ENCODE peak calls at places on chromosomes 1 and 21, in eight cellular contexts. One of them, this sample, is unnamed. For H3K9me3, the result is how much of the 10 kb centered on the place peaks cover.

GRCh38 chr1:86774305-86775304 is 70.2 kb downstream of the SH3GLB1 start:
- DNase-seq in ovary: peak
- DNase-seq in suprapubic skin: peak
- DNase-seq in A549: peak
- DNase-seq in HepG2: peak
- DNase-seq in stomach: peak
- DNase-seq in K562: peak
- DNase-seq in transverse colon: peak
- DNase-seq in this sample: peak

GRCh38 chr1:23556661-23557470 is 2.4 kb downstream of the ID3 start:
- DNase-seq in ovary: no peak
- DNase-seq in suprapubic skin: no peak
- DNase-seq in A549: peak
- DNase-seq in HepG2: peak
- DNase-seq in stomach: no peak
- DNase-seq in K562: no peak
- DNase-seq in transverse colon: peak
- DNase-seq in this sample: no peak

GRCh38 chr1:6082430-6082971 is 36.8 kb downstream of the KCNAB2 start:
- DNase-seq in ovary: no peak
- DNase-seq in suprapubic skin: no peak
- DNase-seq in A549: no peak
- DNase-seq in HepG2: peak
- DNase-seq in stomach: no peak
- DNase-seq in K562: peak
- DNase-seq in transverse colon: no peak
- DNase-seq in this sample: peak

GRCh38 chr1:193479187-193479586 is 292.8 kb upstream of the B3GALT2 start:
- DNase-seq in ovary: no peak
- DNase-seq in suprapubic skin: no peak
- DNase-seq in A549: no peak
- DNase-seq in HepG2: no peak
- DNase-seq in stomach: peak
- DNase-seq in K562: no peak
- DNase-seq in transverse colon: peak
- DNase-seq in this sample: no peak

GRCh38 chr1:70863256-70863655 is 184.4 kb downstream of the PTGER3 start:
- DNase-seq in ovary: no peak
- DNase-seq in suprapubic skin: no peak
- DNase-seq in A549: no peak
- DNase-seq in HepG2: no peak
- DNase-seq in stomach: no peak
- DNase-seq in K562: no peak
- DNase-seq in transverse colon: no peak
- DNase-seq in this sample: no peak

GRCh38 chr1:154705544-154705943 is 97.6 kb upstream of the ADAR start:
- DNase-seq in ovary: no peak
- DNase-seq in suprapubic skin: no peak
- DNase-seq in A549: no peak
- DNase-seq in HepG2: no peak
- DNase-seq in stomach: no peak
- DNase-seq in K562: no peak
- DNase-seq in transverse colon: no peak
- DNase-seq in this sample: no peak

GRCh38 chr1:198939946-198940345 is 301.1 kb downstream of the PTPRC start:
- DNase-seq in ovary: no peak
- DNase-seq in suprapubic skin: no peak
- DNase-seq in A549: no peak
- DNase-seq in HepG2: no peak
- DNase-seq in stomach: no peak
- DNase-seq in K562: no peak
- DNase-seq in transverse colon: no peak
- DNase-seq in this sample: no peak

GRCh38 chr21:26041441-26042180 is 129.0 kb downstream of the APP start:
- DNase-seq in ovary: no peak
- DNase-seq in suprapubic skin: no peak
- DNase-seq in A549: no peak
- DNase-seq in HepG2: no peak
- DNase-seq in stomach: no peak
- DNase-seq in K562: no peak
- DNase-seq in transverse colon: no peak
- DNase-seq in this sample: no peak

GRCh38 chr1:19273106-19273843 is 15.3 kb downstream of the AKR7A3 start:
- DNase-seq in ovary: no peak
- DNase-seq in suprapubic skin: no peak
- DNase-seq in A549: no peak
- DNase-seq in HepG2: no peak
- DNase-seq in stomach: peak
- DNase-seq in K562: no peak
- DNase-seq in transverse colon: peak
- DNase-seq in this sample: no peak

GRCh38 chr21:23858878-23859277 is 1748.4 kb downstream of the MRPL39 start:
- DNase-seq in ovary: no peak
- DNase-seq in suprapubic skin: no peak
- DNase-seq in A549: no peak
- DNase-seq in HepG2: no peak
- DNase-seq in stomach: no peak
- DNase-seq in K562: peak
- DNase-seq in transverse colon: no peak
- DNase-seq in this sample: no peak

GRCh38 chr21:25171438-25171837 is 435.8 kb downstream of the MRPL39 start:
- DNase-seq in ovary: no peak
- DNase-seq in suprapubic skin: no peak
- DNase-seq in A549: no peak
- DNase-seq in HepG2: no peak
- DNase-seq in stomach: no peak
- DNase-seq in K562: no peak
- DNase-seq in transverse colon: no peak
- DNase-seq in this sample: no peak

GRCh38 chr1:223156343-223156742 is 13.3 kb upstream of the TLR5 start:
- DNase-seq in ovary: no peak
- DNase-seq in suprapubic skin: no peak
- DNase-seq in A549: no peak
- DNase-seq in HepG2: no peak
- DNase-seq in stomach: no peak
- DNase-seq in K562: no peak
- DNase-seq in transverse colon: no peak
- DNase-seq in this sample: no peak

GRCh38 chr1:5479876-5480275 is 512.3 kb downstream of the NPHP4 start:
- DNase-seq in ovary: no peak
- DNase-seq in suprapubic skin: no peak
- DNase-seq in A549: no peak
- DNase-seq in HepG2: no peak
- DNase-seq in stomach: no peak
- DNase-seq in K562: no peak
- DNase-seq in transverse colon: no peak
- DNase-seq in this sample: no peak

GRCh38 chr1:181160322-181160721 is 71.8 kb downstream of the IER5 start:
- DNase-seq in ovary: no peak
- DNase-seq in suprapubic skin: no peak
- DNase-seq in A549: no peak
- DNase-seq in HepG2: no peak
- DNase-seq in stomach: no peak
- DNase-seq in K562: peak
- DNase-seq in transverse colon: no peak
- DNase-seq in this sample: no peak

GRCh38 chr1:227805606-227806197 is 9.8 kb upstream of the PRSS38 start:
- DNase-seq in ovary: no peak
- DNase-seq in suprapubic skin: no peak
- DNase-seq in A549: peak
- DNase-seq in HepG2: no peak
- DNase-seq in stomach: no peak
- DNase-seq in K562: no peak
- DNase-seq in transverse colon: no peak
- DNase-seq in this sample: no peak

GRCh38 chr21:29064850-29065481 is 8.5 kb downstream of the CCT8 start:
- DNase-seq in ovary: no peak
- DNase-seq in suprapubic skin: no peak
- DNase-seq in A549: no peak
- DNase-seq in HepG2: no peak
- DNase-seq in stomach: no peak
- DNase-seq in K562: no peak
- DNase-seq in transverse colon: no peak
- DNase-seq in this sample: no peak

GRCh38 chr1:179805291-179806195 is 62.5 kb downstream of the FAM163A start:
- DNase-seq in ovary: no peak
- DNase-seq in suprapubic skin: no peak
- DNase-seq in A549: no peak
- DNase-seq in HepG2: no peak
- DNase-seq in stomach: no peak
- DNase-seq in K562: no peak
- DNase-seq in transverse colon: no peak
- DNase-seq in this sample: no peak

GRCh38 chr1:114023377-114023776 is 44.1 kb downstream of the OLFML3 start:
- DNase-seq in ovary: no peak
- DNase-seq in suprapubic skin: no peak
- DNase-seq in A549: no peak
- DNase-seq in HepG2: no peak
- DNase-seq in stomach: no peak
- DNase-seq in K562: peak
- DNase-seq in transverse colon: no peak
- DNase-seq in this sample: no peak

DNA sequence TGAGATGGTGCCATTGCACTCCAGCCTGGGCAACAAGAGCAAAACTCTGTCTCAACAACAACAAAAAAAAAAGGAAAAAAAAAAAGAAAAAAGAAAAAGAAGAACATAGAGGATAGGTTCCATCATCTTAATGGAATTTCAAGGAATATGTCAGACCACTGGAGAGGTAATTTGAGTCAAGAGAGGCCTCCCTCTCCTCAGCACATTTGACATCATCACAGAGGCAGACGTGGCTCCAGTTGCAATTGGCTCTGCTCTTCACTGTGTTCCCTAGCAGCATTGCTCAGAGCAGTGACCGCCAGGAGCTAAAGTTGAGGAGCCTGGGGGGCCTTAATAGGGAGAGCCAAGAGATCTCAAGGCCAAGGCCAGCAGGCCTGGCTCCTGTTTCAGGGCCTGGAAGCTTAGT is 118.6 kb upstream of the FGGY start:
- DNase-seq in ovary: peak
- DNase-seq in suprapubic skin: no peak
- DNase-seq in A549: no peak
- DNase-seq in HepG2: no peak
- DNase-seq in stomach: no peak
- DNase-seq in K562: no peak
- DNase-seq in transverse colon: no peak
- DNase-seq in this sample: no peak
- TF ChIP-seq EP300 in ovary: no peak
- TF ChIP-seq EP300 in suprapubic skin: no peak
- TF ChIP-seq EP300 in A549: no peak
- TF ChIP-seq EP300 in HepG2: no peak
- TF ChIP-seq EP300 in stomach: no peak
- TF ChIP-seq EP300 in K562: no peak
- TF ChIP-seq EP300 in transverse colon: no peak
- TF ChIP-seq EP300 in this sample: peak

GRCh38 chr1:9835758-9836631 is 12.2 kb upstream of the CLSTN1 start:
- DNase-seq in ovary: peak
- DNase-seq in suprapubic skin: no peak
- DNase-seq in A549: no peak
- DNase-seq in HepG2: peak
- DNase-seq in stomach: no peak
- DNase-seq in K562: no peak
- DNase-seq in transverse colon: peak
- DNase-seq in this sample: no peak

GRCh38 chr1:9838946-9839345 is 15.2 kb upstream of the CLSTN1 start:
- DNase-seq in ovary: no peak
- DNase-seq in suprapubic skin: no peak
- DNase-seq in A549: no peak
- DNase-seq in HepG2: no peak
- DNase-seq in stomach: no peak
- DNase-seq in K562: no peak
- DNase-seq in transverse colon: no peak
- DNase-seq in this sample: no peak

GRCh38 chr1:9835404-9835757 is 11.6 kb upstream of the CLSTN1 start:
- DNase-seq in ovary: no peak
- DNase-seq in suprapubic skin: no peak
- DNase-seq in A549: no peak
- DNase-seq in HepG2: no peak
- DNase-seq in stomach: no peak
- DNase-seq in K562: no peak
- DNase-seq in transverse colon: peak
- DNase-seq in this sample: no peak

GRCh38 chr1:9833632-9834031 is 9.9 kb upstream of the CLSTN1 start:
- DNase-seq in ovary: no peak
- DNase-seq in suprapubic skin: no peak
- DNase-seq in A549: no peak
- DNase-seq in HepG2: no peak
- DNase-seq in stomach: no peak
- DNase-seq in K562: no peak
- DNase-seq in transverse colon: peak
- DNase-seq in this sample: no peak

GRCh38 chr1:9836632-9836960 is 12.8 kb upstream of the CLSTN1 start:
- DNase-seq in ovary: no peak
- DNase-seq in suprapubic skin: no peak
- DNase-seq in A549: no peak
- DNase-seq in HepG2: no peak
- DNase-seq in stomach: no peak
- DNase-seq in K562: no peak
- DNase-seq in transverse colon: no peak
- DNase-seq in this sample: no peak
- H3K9me3 ChIP-seq in ovary: under half
- H3K9me3 ChIP-seq in suprapubic skin: under half
- H3K9me3 ChIP-seq in A549: under half
- H3K9me3 ChIP-seq in HepG2: under half
- H3K9me3 ChIP-seq in stomach: under half
- H3K9me3 ChIP-seq in K562: under half
- H3K9me3 ChIP-seq in transverse colon: under half
- H3K9me3 ChIP-seq in this sample: under half

DNA sequence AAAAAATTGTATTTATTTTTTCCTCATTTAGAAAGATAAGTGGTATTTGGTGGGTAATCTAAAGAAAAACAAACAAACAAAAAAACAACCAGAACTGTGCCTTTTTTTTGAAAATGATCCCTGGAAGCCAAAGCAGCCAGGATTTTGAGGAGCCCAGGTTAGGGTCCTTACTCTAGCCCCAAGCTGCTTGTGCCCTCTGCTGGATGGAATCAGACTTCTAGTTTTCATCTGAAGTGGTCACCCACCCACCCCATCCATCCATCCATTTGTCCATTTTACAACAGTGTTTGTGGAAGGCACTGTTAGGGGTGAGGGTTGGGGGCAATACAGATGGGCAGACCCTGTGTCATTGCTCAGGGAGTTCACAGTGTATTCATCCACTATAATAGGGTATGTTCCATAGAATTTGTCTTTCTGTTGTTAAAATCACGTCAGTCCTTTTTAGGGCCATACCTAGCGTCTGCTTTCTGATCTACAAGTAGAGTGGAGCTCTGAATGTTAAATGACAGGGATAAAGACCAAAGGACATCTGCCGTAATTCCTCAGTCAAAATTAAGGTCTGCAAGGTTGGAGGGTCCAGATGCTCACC is 3.0 kb downstream of the LRRC42 start:
- DNase-seq in ovary: no peak
- DNase-seq in suprapubic skin: no peak
- DNase-seq in A549: peak
- DNase-seq in HepG2: peak
- DNase-seq in stomach: no peak
- DNase-seq in K562: peak
- DNase-seq in transverse colon: no peak
- DNase-seq in this sample: no peak
- TF ChIP-seq CTCF in ovary: peak
- TF ChIP-seq CTCF in suprapubic skin: no peak
- TF ChIP-seq CTCF in A549: peak
- TF ChIP-seq CTCF in HepG2: peak
- TF ChIP-seq CTCF in stomach: peak
- TF ChIP-seq CTCF in K562: peak
- TF ChIP-seq CTCF in transverse colon: peak
- TF ChIP-seq CTCF in this sample: peak

GRCh38 chr21:15249285-15249993 is 184.6 kb upstream of the NRIP1 start:
- DNase-seq in ovary: no peak
- DNase-seq in suprapubic skin: no peak
- DNase-seq in A549: no peak
- DNase-seq in HepG2: no peak
- DNase-seq in stomach: no peak
- DNase-seq in K562: peak
- DNase-seq in transverse colon: no peak
- DNase-seq in this sample: no peak
- TF ChIP-seq EP300 in ovary: no peak
- TF ChIP-seq EP300 in suprapubic skin: no peak
- TF ChIP-seq EP300 in A549: no peak
- TF ChIP-seq EP300 in HepG2: no peak
- TF ChIP-seq EP300 in stomach: no peak
- TF ChIP-seq EP300 in K562: peak
- TF ChIP-seq EP300 in transverse colon: no peak
- TF ChIP-seq EP300 in this sample: no peak

This sample was measured in tibial nerve.